ENCODE peak calls at places on chromosomes 2 and 18, in five cellular contexts. A, G, B, J and T are unnamed samples.

GRCh38 chr2:25301453-25302352 is 40.0 kb downstream of the DNMT3A start:
- DNase-seq in G (peak), A (peak), B (no peak), J (peak), T (no peak)

GRCh38 chr18:77131652-77132368 is 773 bp downstream of the MBP start:
- DNase-seq in G (no peak), A (no peak), B (no peak), J (no peak), T (no peak)

GRCh38 chr2:198054299-198054698 is 249.9 kb downstream of the PLCL1 start:
- DNase-seq in B (peak), J (no peak), A (peak), G (peak), T (no peak)

GRCh38 chr2:26724004-26724750 is 31.7 kb downstream of the KCNK3 start:
- DNase-seq in B (peak), J (no peak), A (peak), G (peak), T (no peak)

GRCh38 chr18:45122510-45122909 is 441.8 kb downstream of the SETBP1 start:
- DNase-seq in B (no peak), G (no peak), A (no peak), J (no peak), T (no peak)

GRCh38 chr2:238439093-238439849 is 12.5 kb downstream of the ASB1 start:
- DNase-seq in B (no peak), J (no peak), G (peak), A (peak), T (no peak)

GRCh38 chr2:136008205-136008865 is 22.9 kb upstream of the DARS1 start:
- DNase-seq in A (no peak), B (no peak), G (no peak), J (no peak), T (no peak)

GRCh38 chr2:170375192-170375591 is 197.2 kb downstream of the MYO3B start:
- DNase-seq in J (no peak), A (no peak), G (no peak), B (no peak), T (no peak)

GRCh38 chr2:36366491-36367120 is 11.0 kb downstream of the CRIM1 start:
- DNase-seq in G (peak), B (no peak), J (no peak), A (no peak), T (no peak)

GRCh38 chr2:176643711-176644110 is 374.5 kb downstream of the MTX2 start:
- DNase-seq in A (no peak), J (no peak), G (peak), B (no peak), T (no peak)

GRCh38 chr2:239536186-239536585 is 135.4 kb upstream of the HDAC4 start:
- DNase-seq in G (no peak), A (no peak), J (no peak), B (no peak), T (no peak)

GRCh38 chr18:57627488-57627887 is 5.9 kb upstream of the NARS1 start:
- DNase-seq in B (no peak), G (peak), J (no peak), A (no peak), T (no peak)

GRCh38 chr18:57629399-57629798 is 7.8 kb upstream of the NARS1 start:
- DNase-seq in B (no peak), A (no peak), G (no peak), J (no peak), T (no peak)

GRCh38 chr18:57630002-57630758 is 8.5 kb upstream of the NARS1 start:
- DNase-seq in G (peak), A (peak), J (peak), B (peak), T (no peak)

GRCh38 chr18:57630759-57631660 is 9.4 kb upstream of the NARS1 start:
- DNase-seq in A (no peak), G (no peak), B (no peak), J (peak), T (no peak)

GRCh38 chr18:57631697-57632096 is 10.1 kb upstream of the NARS1 start:
- DNase-seq in G (peak), J (no peak), B (peak), A (no peak), T (no peak)
- H3K9ac ChIP-seq in G (no peak), J (peak), B (no peak), A (no peak), T (no peak)

GRCh38 chr18:2905802-2906521 is 59.2 kb downstream of the EMILIN2 start:
- DNase-seq in B (no peak), J (no peak), G (peak), A (peak), T (no peak)
- TF ChIP-seq POLR2AphosphoS5 in B (no peak), J (peak), G (peak), A (peak), T (peak)

GRCh38 chr2:222052934-222053367 is 245.8 kb downstream of the PAX3 start:
- DNase-seq in G (no peak), B (no peak), A (peak), J (no peak), T (peak)
- H3K4me3 ChIP-seq in G (no peak), B (no peak), A (no peak), J (no peak), T (peak)

DNA sequence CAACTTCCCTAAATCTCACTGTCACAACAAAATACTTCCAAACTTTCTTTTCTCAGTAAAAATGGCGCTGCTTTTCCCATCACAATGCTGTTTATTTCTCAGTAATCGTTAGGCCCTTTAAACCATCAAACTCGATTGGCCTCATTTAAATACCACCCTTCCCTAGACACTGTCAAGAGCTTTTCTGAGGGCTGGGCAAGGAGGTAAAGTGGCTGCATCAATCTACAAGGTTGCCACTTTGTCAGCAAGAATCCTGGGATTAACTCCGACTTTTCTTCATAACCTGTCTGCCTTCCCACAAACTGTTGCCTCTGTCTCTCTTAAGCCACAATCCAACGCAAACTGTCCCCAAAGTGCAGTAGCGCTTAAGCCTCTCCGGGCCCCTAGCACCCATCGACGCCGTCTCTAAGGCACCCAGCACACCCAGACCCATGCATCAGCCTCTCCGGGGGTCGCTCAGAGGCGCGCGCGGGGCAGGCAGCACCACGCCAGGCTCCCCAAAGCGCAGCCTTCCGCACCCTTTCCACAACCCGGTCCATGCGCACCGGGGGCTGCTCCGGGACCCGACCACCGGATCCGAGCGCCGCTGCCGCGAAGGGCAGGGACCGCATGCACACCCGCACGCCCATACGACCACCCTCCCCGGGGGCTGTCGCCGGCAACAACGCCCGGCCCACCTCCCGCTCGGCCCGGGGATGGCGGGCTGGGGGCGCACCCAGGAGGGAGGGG is 683 bp downstream of the MBOAT2 start:
- DNase-seq in A (no peak), J (no peak), G (peak), B (peak), T (no peak)
- H3K9ac ChIP-seq in A (peak), J (peak), G (peak), B (peak), T (peak)

GRCh38 chr18:3634250-3634939 is 184.4 kb downstream of the TGIF1 start:
- DNase-seq in A (no peak), G (no peak), B (no peak), J (no peak), T (no peak)

GRCh38 chr18:3626927-3627240 is 176.9 kb downstream of the TGIF1 start:
- DNase-seq in J (no peak), A (no peak), B (no peak), G (no peak), T (no peak)

DNA sequence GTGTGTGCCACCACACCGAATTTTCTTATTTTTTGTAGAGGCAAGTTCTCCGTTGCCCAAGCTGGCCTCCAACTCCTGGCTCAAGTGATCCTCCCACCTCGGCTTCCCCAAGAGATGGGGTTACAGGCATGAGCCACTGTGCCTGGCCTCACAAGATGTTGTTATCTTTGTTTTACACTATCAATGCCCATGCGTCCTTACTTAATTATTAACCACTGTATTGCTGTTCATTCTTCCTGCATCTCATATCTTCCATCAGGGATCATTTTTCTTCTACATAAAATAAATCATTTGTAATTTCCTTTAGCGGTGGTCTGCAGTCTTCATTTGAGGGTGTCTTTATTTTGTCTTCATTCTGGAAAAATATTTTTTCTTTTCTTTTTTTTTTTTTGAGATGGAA is 182.0 kb downstream of the TGIF1 start:
- DNase-seq in B (no peak), G (no peak), J (no peak), A (no peak), T (no peak)
- TF ChIP-seq POLR2AphosphoS5 in B (no peak), G (no peak), J (no peak), A (no peak), T (no peak)